ENCODE peak calls at places on chromosomes 4 and X, in four cellular contexts. F is WTC11, U is HepG2, P is GM23338. B is an unnamed sample.

GRCh38 chr4:76035146-76035545 is 724 bp downstream of the CXCL11 start:
- DNase-seq in F (no peak), U (no peak), P (no peak), B (no peak)

GRCh38 chrX:47796433-47796906 is 40.2 kb upstream of the ZNF81 start:
- DNase-seq in F (no peak), U (no peak), P (no peak), B (no peak)

GRCh38 chrX:40154229-40154852 is 56.6 kb upstream of the BCOR start:
- DNase-seq in F (peak), U (peak), P (peak), B (no peak)

GRCh38 chr4:108492816-108493595 is 127.4 kb upstream of the RPL34 start:
- DNase-seq in F (peak), U (peak), P (peak), B (peak)

GRCh38 chr4:183571350-183572076 is 66.7 kb downstream of the ING2 start:
- DNase-seq in F (no peak), U (peak), P (peak), B (no peak)

GRCh38 chr4:171954650-171955049 is 141.4 kb downstream of the GALNTL6 start:
- DNase-seq in F (no peak), U (no peak), P (no peak), B (no peak)

GRCh38 chr4:75180217-75180616 is 247.3 kb downstream of the PARM1 start:
- DNase-seq in F (no peak), U (no peak), P (no peak), B (no peak)

GRCh38 chrX:50458483-50458882 is 12.1 kb downstream of the DGKK start:
- DNase-seq in F (no peak), U (no peak), P (no peak), B (no peak)

GRCh38 chr4:26410385-26411293 is 79.6 kb downstream of the CCKAR start:
- DNase-seq in F (no peak), U (peak), P (peak), B (no peak)

GRCh38 chr4:20264688-20265087 is 13.0 kb downstream of the SLIT2 start:
- DNase-seq in F (no peak), U (no peak), P (no peak), B (no peak)

GRCh38 chr4:149638073-149638472 is 177.6 kb downstream of the IQCM start:
- DNase-seq in F (no peak), U (no peak), P (no peak), B (no peak)

GRCh38 chr4:52836653-52837052 is 25.5 kb upstream of the RASL11B start:
- DNase-seq in F (no peak), U (no peak), P (no peak), B (no peak)

GRCh38 chr4:158777423-158777822 is 8.6 kb downstream of the FNIP2 start:
- DNase-seq in F (no peak), U (peak), P (no peak), B (no peak)

GRCh38 chrX:100194073-100194775 is 215.8 kb downstream of the PCDH19 start:
- DNase-seq in F (no peak), U (no peak), P (no peak), B (no peak)

GRCh38 chrX:69362889-69363288 is 141.2 kb upstream of the NALF2 start:
- DNase-seq in F (no peak), U (no peak), P (no peak), B (no peak)

GRCh38 chrX:100745806-100746537 is 14.1 kb upstream of the SYTL4 start:
- DNase-seq in F (no peak), U (no peak), P (no peak), B (no peak)

GRCh38 chr4:119038465-119038864 is 97.2 kb upstream of the MYOZ2 start:
- DNase-seq in F (no peak), U (no peak), P (no peak), B (no peak)

GRCh38 chr4:106869551-106869950 is 166.6 kb downstream of the DKK2 start:
- DNase-seq in F (no peak), U (no peak), P (no peak), B (no peak)

GRCh38 chr4:125321709-125322362 is 7.1 kb downstream of the FAT4 start:
- DNase-seq in F (no peak), U (no peak), P (no peak), B (no peak)

GRCh38 chr4:87030606-87031441 is 96.0 kb downstream of the AFF1 start:
- DNase-seq in F (no peak), U (no peak), P (peak), B (no peak)

GRCh38 chr4:113355550-113356371 is 306.3 kb downstream of the ANK2 start:
- DNase-seq in F (no peak), U (no peak), P (no peak), B (no peak)

GRCh38 chr4:68182382-68182820 is 52.7 kb upstream of the TMPRSS11F start:
- DNase-seq in F (no peak), U (no peak), P (no peak), B (peak)

GRCh38 chr4:141656031-141656430 is 19.6 kb downstream of the IL15 start:
- DNase-seq in F (no peak), U (no peak), P (no peak), B (no peak)

GRCh38 chr4:178823673-178824072 is 1381.4 kb upstream of the AGA start:
- DNase-seq in F (no peak), U (no peak), P (no peak), B (no peak)

GRCh38 chrX:63784902-63785692 is at the start of gene ARHGEF9:
- DNase-seq in F (peak), U (no peak), P (peak), B (peak)

GRCh38 chrX:63784346-63784901 is 590 bp downstream of the ARHGEF9 start:
- DNase-seq in F (peak), U (no peak), P (no peak), B (no peak)
- TF ChIP-seq CREB1 in F (no peak), U (no peak), P (no peak), B (no peak)

DNA sequence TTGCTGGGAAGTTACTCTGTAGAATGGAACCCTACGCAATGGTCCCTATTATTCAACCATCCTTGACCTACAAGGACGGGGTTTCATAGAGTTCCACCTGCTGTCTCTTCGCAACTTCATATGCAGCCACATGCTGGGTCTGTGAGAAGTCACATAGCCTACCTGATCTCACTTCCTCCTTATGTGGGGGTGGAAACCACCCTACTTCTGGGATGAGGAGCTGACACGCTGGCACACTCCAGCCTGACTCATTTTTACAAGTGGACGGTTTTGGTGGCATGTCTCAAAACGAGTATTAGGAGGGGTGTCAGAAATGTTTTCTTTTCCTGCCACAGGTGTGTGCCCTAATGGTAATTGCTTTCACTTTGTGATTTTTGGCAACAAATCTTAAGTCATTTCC is 36.8 kb upstream of the ARSD start:
- DNase-seq in F (no peak), U (no peak), P (no peak), B (no peak)
- TF ChIP-seq CREB1 in F (no peak), U (no peak), P (no peak), B (no peak)

GRCh38 chr4:151169900-151170299 is 70.5 kb downstream of the RPS3A start:
- DNase-seq in F (no peak), U (no peak), P (no peak), B (no peak)
- TF ChIP-seq CREB1 in F (no peak), U (no peak), P (no peak), B (no peak)

GRCh38 chrX:150697641-150698040 is 4.4 kb downstream of the MTMR1 start:
- DNase-seq in F (no peak), U (no peak), P (no peak), B (no peak)
- TF ChIP-seq CREB1 in F (no peak), U (no peak), P (no peak), B (no peak)

DNA sequence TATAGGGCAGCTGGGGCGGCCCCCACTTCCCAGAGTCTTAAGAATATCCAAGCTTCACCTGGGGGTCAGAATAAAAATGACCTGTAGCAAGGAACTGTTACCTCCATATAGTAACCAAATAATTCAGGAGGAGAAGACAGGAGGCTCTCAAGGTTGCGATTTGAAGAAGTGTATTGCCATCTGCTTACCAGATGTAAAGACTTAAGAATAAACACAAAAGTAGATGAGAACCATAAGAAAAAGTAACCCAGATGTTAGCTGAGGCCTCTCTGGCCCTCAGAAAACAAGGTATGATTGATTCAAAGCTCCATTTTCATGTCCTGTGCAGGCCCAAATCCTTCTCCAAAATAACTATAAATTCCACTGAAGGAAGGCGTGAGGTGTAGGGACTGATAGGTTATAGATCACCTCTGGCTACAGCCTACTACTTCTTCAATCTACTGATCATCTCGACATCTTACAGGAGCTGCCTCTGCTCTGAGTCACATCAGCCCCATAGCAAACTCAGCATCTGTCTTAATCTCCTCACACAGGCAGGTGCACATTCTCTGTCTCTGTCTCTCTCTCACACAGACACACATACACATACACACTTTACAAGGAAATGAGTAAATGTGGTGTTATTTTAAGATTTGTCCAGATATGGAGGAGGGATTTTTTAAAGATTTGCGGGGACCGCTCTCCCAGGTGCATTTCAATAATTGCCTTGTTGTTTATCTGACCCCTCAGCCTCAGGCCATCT is 193.9 kb upstream of the EDNRA start:
- DNase-seq in F (no peak), U (no peak), P (no peak), B (no peak)
- TF ChIP-seq CREB1 in F (no peak), U (no peak), P (no peak), B (no peak)

DNA sequence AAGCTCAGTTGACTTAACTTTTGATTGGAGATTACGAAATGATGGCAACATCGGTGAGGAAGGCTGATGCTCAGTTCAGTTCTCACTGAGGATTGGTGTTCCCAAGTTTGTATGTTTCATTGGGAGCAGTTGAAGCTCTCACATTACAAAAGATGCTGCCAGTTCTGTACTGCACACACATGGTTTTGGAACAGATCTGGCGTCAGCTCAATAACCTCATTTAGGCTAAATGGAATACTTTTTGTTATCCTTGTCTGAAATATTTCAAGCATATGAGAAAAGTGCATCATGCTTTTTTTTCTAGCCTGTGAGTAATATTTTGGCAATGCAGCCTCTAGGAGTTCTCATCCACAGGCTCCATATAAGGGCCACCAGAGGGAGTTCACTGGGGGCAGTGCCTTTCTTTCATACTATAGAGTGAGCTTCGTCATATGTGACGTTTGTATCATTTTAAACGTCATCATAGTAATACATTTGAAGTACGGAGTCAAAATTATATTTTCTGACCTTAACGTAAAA is 4.1 kb downstream of the ENPEP start:
- DNase-seq in F (no peak), U (no peak), P (peak), B (no peak)
- TF ChIP-seq CREB1 in F (no peak), U (peak), P (no peak), B (no peak)

DNA sequence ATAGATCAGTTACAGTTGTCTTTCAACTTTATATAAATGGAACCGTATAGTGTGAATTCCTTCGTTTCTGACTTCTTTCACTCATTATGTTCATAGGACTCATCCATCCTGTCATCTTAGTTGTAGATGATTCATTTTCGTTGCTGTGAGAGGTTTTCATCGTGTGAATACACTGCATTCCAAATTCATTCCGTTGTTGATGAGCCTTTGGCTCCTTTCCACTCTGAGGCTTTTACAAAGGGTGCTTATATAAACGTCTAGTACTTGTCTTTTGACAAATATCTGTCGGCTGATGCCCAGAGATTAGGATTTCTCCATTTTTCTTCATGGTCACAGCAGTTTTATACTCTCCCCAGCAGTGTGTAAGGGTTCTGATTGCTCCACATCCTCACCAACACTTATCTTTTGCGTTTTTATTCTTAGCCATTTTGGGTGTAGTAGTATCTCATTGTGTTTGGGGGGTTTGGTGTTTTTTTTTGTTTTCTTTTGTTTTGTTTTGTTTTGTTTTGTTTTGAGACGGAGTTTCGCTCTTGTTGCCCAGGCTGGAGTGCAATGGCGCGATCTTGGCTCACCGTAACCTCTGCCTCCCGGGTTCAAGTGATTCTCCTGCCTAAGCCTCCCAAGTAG is 48.6 kb downstream of the LRP2BP start:
- DNase-seq in F (no peak), U (no peak), P (no peak), B (no peak)
- TF ChIP-seq CREB1 in F (no peak), U (no peak), P (no peak), B (no peak)

DNA sequence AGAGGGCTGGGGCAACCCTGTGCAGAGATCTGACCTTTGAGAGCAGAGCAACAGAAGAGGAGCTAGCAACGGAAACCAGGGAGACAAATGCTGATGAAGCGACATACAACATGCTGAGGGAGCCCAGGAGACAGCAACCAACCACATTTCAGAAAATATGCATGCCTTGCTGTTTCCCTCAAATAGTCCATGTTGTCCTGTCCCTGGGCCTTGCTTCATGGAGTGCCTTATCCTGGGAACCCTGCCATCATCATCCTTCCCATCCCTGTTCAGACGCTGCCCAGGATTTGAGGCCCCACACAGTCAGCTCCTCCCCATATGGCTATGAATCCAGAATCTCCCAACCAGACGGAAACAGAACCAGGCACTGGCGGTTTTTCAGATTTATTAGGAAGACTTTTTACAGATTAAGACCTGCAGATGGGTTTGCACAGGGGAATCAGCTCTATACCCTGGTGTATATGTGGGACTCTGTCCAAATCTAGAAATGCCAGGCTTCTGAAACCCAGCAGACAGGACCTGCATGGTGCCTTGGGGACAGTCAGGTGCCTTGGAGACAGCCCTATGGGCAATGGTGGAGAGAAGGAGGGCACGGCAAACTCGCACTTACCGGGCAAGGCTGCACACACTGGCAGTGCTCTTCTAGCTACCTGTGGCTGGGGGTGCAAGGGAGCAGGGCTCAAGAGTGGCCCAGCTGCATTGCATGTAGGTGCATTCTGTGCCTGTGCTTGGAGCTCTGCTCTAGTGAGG is 199.8 kb upstream of the MAMLD1 start:
- DNase-seq in F (no peak), U (no peak), P (no peak), B (no peak)
- TF ChIP-seq CREB1 in F (no peak), U (no peak), P (no peak), B (no peak)

GRCh38 chrX:13005671-13006473 is 31.0 kb downstream of the TMSB4X start:
- DNase-seq in F (no peak), U (no peak), P (no peak), B (no peak)
- TF ChIP-seq CREB1 in F (no peak), U (no peak), P (no peak), B (no peak)

GRCh38 chr4:109953556-109953955 is 40.9 kb downstream of the EGF start:
- DNase-seq in F (no peak), U (no peak), P (no peak), B (no peak)
- TF ChIP-seq CREB1 in F (no peak), U (no peak), P (no peak), B (no peak)

B was measured in H1.